ENCODE peak calls at places on chromosomes 2 and 18, in eight cellular contexts. Y, M, O, H, J, F, R and Q are unnamed samples.

GRCh38 chr2:46601328-46601963 is 122.1 kb downstream of the TMEM247 start:
- DNase-seq in O (peak; percentile 5), F (no peak), R (no peak), M (no peak), J (no peak), Y (no peak), H (no peak), Q (no peak)

GRCh38 chr18:48715651-48716354 is 177.0 kb downstream of the CTIF start:
- DNase-seq in M (no peak), R (no peak), J (no peak), O (no peak), F (no peak), Y (no peak), H (no peak), Q (no peak)

GRCh38 chr2:227103583-227103982 is 60.4 kb downstream of the COL4A4 start:
- DNase-seq in Y (no peak), F (no peak), J (no peak), H (no peak), R (no peak), M (no peak), O (no peak), Q (no peak)

GRCh38 chr18:79486356-79487197 is 90.8 kb downstream of the NFATC1 start:
- DNase-seq in M (no peak), J (no peak), O (no peak), F (no peak), Y (no peak), R (no peak), H (no peak), Q (no peak)

GRCh38 chr18:49971462-49971861 is 158.1 kb upstream of the ACAA2 start:
- DNase-seq in M (no peak), O (no peak), F (no peak), Y (no peak), J (no peak), R (no peak), H (no peak), Q (no peak)

GRCh38 chr2:222295368-222296041 is 3.3 kb downstream of the PAX3 start:
- DNase-seq in M (no peak), J (no peak), F (no peak), Y (no peak), R (no peak), H (no peak), O (no peak), Q (no peak)

GRCh38 chr2:175854665-175855064 is 147.4 kb downstream of the LNPK start:
- DNase-seq in M (no peak), J (no peak), O (no peak), Y (peak; percentile 34), R (no peak), F (no peak), H (no peak), Q (no peak)

GRCh38 chr2:57515366-57515765 is 531.2 kb upstream of the VRK2 start:
- DNase-seq in M (no peak), J (peak; percentile 14), O (no peak), H (no peak), F (no peak), R (no peak), Y (no peak), Q (no peak)

GRCh38 chr2:85785871-85786270 is 32.1 kb downstream of the ATOH8 start:
- DNase-seq in F (no peak), R (no peak), J (no peak), M (no peak), Y (no peak), O (no peak), H (no peak), Q (no peak)

GRCh38 chr18:46622999-46623398 is 34.0 kb downstream of the LOXHD1 start:
- DNase-seq in J (peak; percentile 23), R (peak; percentile 26), O (no peak), F (no peak), Y (no peak), H (peak; percentile 2), M (peak; percentile 16), Q (no peak)

GRCh38 chr2:11950894-11951293 is 204.5 kb downstream of the LPIN1 start:
- DNase-seq in H (no peak), J (peak; percentile 66), F (no peak), Y (no peak), M (peak; percentile 44), O (no peak), R (no peak), Q (no peak)